ENCODE peak calls at places on chromosomes 13 and 19, in four cellular contexts. M, P, S and Y are unnamed samples.

GRCh38 chr13:76289558-76289957 is 596.6 kb downstream of the KCTD12 start:
- DNase-seq in S (no peak), M (no peak), P (no peak), Y (no peak)

GRCh38 chr19:11581740-11582139 is 4.3 kb upstream of the ACP5 start:
- DNase-seq in P (no peak), S (peak; percentile 96), M (peak; percentile 36), Y (no peak)

GRCh38 chr13:22061806-22062391 is 391.0 kb downstream of the FGF9 start:
- DNase-seq in M (no peak), S (peak; percentile 80), P (no peak), Y (no peak)

GRCh38 chr13:66102864-66103263 is 1127.3 kb downstream of the PCDH9 start:
- DNase-seq in S (no peak), P (no peak), M (no peak), Y (no peak)

GRCh38 chr13:36806102-36806501 is 12.9 kb upstream of the RFXAP start:
- DNase-seq in M (no peak), S (no peak), P (no peak), Y (no peak)

GRCh38 chr13:108609353-108609752 is 20.1 kb upstream of the MYO16 start:
- DNase-seq in S (no peak), M (no peak), P (no peak), Y (peak; percentile 7)

GRCh38 chr13:21344662-21345176 is 114.4 kb downstream of the ZDHHC20 start:
- DNase-seq in S (no peak), P (no peak), M (no peak), Y (no peak)

GRCh38 chr13:38530492-38530891 is 156.4 kb upstream of the FREM2 start:
- DNase-seq in S (no peak), P (no peak), M (peak; percentile 4), Y (no peak)

GRCh38 chr19:23774156-23774971 is 15.7 kb upstream of the ZNF681 start:
- DNase-seq in M (no peak), S (no peak), P (no peak), Y (no peak)

GRCh38 chr13:23378009-23378632 is 55.4 kb downstream of the SACS start:
- DNase-seq in P (no peak), M (no peak), S (peak; percentile 68), Y (no peak)

GRCh38 chr19:50794778-50795664 is 4.8 kb downstream of the ACP4 start:
- DNase-seq in M (peak; percentile 61), S (no peak), P (no peak), Y (no peak)

GRCh38 chr19:29714953-29715694 is at the start of gene C19orf12:
- DNase-seq in M (peak; percentile 72), S (no peak), P (peak; percentile 18), Y (peak; percentile 79)

GRCh38 chr19:41409288-41409687 is 11.7 kb downstream of the BCKDHA start:
- DNase-seq in S (no peak), P (peak; percentile 92), M (peak; percentile 22), Y (no peak)

GRCh38 chr19:47264629-47265028 is 8.3 kb downstream of the CCDC9 start:
- DNase-seq in M (no peak), P (no peak), S (no peak), Y (no peak)

GRCh38 chr19:3148503-3148902 is 12.7 kb downstream of the GNA15 start:
- DNase-seq in P (no peak), S (no peak), M (no peak), Y (no peak)

GRCh38 chr19:3149089-3149488 is 13.3 kb downstream of the GNA15 start:
- DNase-seq in P (no peak), S (no peak), M (no peak), Y (no peak)

GRCh38 chr19:3151563-3152430 is 16.0 kb downstream of the GNA15 start:
- DNase-seq in S (no peak), P (no peak), M (no peak), Y (no peak)

GRCh38 chr19:3150739-3151329 is 15.0 kb downstream of the GNA15 start:
- DNase-seq in S (no peak), P (no peak), M (no peak), Y (no peak)

GRCh38 chr19:3149526-3150505 is 14.0 kb downstream of the GNA15 start:
- DNase-seq in S (no peak), M (no peak), P (no peak), Y (no peak)
- TF ChIP-seq FOXM1 in S (no peak), M (no peak), P (no peak), Y (no peak)

GRCh38 chr13:69567514-69567913 is 540.1 kb upstream of the ATXN8OS start:
- DNase-seq in S (no peak), P (no peak), M (no peak), Y (no peak)

GRCh38 chr13:69566104-69566716 is 541.4 kb upstream of the ATXN8OS start:
- DNase-seq in S (peak; percentile 23), P (no peak), M (no peak), Y (no peak)

DNA sequence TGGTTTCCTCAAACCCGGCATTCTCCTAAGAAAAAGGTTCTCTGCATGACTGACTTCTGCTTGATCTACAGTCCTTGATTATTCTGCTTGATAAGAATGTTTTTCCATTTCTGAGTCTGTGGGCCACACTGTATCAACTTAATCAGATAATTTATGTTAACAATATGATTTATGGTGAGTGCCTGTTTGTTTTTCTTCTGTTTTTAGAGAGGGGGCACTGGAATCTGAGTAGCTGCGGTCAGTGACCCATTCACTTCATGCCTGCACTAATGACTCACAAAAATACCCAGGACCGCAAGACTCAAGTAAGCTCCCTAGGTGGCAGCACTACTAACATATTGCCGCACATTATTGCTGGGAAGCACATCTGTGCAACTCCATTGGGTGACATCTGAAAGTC is 542.3 kb upstream of the ATXN8OS start:
- DNase-seq in S (peak; percentile 12), M (peak; percentile 7), P (peak; percentile 52), Y (peak; percentile 90)
- TF ChIP-seq TARDBP in S (no peak), M (no peak), P (no peak), Y (no peak)

DNA sequence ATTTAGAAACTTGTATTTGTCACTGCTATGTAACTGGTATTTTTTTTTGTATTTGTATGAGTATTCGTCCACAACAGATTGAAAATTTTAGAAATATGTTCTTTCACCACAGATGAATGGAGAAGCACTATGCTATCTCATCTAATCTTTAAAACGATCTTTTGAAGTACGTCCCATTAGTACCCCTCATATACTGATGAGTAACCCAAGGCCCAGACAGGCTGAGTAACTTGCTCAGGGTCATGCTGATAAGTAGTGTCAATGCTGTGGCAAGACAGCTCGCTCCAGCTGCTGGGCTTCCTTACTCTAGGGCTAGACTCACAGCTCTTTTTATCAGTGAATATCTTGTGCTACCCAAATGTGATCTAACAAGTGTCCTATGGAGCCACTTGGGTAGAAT is 154.2 kb downstream of the SUCLA2 start:
- DNase-seq in M (no peak), P (no peak), S (no peak), Y (no peak)
- TF ChIP-seq FOXM1 in M (no peak), P (no peak), S (no peak), Y (no peak)

GRCh38 chr13:50845211-50845610 is 1.7 kb upstream of the DLEU7 start:
- DNase-seq in S (no peak), P (no peak), M (no peak), Y (no peak)
- TF ChIP-seq TARDBP in S (no peak), P (no peak), M (no peak), Y (no peak)